ENCODE peak calls at places on chromosome X, in four cellular contexts. D is HepG2, I is K562, O is SK-N-SH. R is an unnamed sample.
A peak's percentile ranks its signal among the peaks of the same experiment; 100 is the strongest.

GRCh38 chrX:85107407-85107806 is 103.7 kb downstream of the APOOL start:
- DNase-seq in D (no peak), I (no peak), O (no peak), R (no peak)

GRCh38 chrX:108199691-108200090 is 108.1 kb downstream of the ATG4A start:
- DNase-seq in D (peak; percentile 2), I (peak; percentile 34), O (peak; percentile 23), R (peak; percentile 27)

GRCh38 chrX:444305-444704 is 57.6 kb upstream of the PPP2R3B start:
- DNase-seq in D (no peak), I (no peak), O (no peak), R (no peak)

GRCh38 chrX:926070-926469 is 286.4 kb downstream of the CRLF2 start:
- DNase-seq in D (no peak), I (no peak), O (no peak), R (no peak)

GRCh38 chrX:37060999-37061398 is 52.8 kb downstream of the FAM47C start:
- DNase-seq in D (peak; percentile 6), I (peak; percentile 38), O (peak; percentile 18), R (peak; percentile 26)

GRCh38 chrX:21989415-21989814 is 42.7 kb upstream of the PHEX start:
- DNase-seq in D (no peak), I (no peak), O (no peak), R (no peak)

GRCh38 chrX:25083661-25084060 is 67.9 kb upstream of the ARX start:
- DNase-seq in D (no peak), I (peak; percentile 0), O (no peak), R (no peak)

GRCh38 chrX:54920610-54921426 is at the start of gene TRO:
- DNase-seq in D (no peak), I (no peak), O (peak; percentile 49), R (no peak)

GRCh38 chrX:22486326-22486725 is 213.6 kb downstream of the CBLL2 start:
- DNase-seq in D (no peak), I (no peak), O (no peak), R (no peak)

GRCh38 chrX:48540480-48540879 is 966 bp downstream of the TBC1D25 start:
- DNase-seq in D (no peak), I (no peak), O (no peak), R (no peak)

GRCh38 chrX:17633546-17633945 is 103.7 kb upstream of the SCML1 start:
- DNase-seq in D (no peak), I (no peak), O (no peak), R (no peak)

GRCh38 chrX:24646745-24647182 is 383 bp downstream of the PCYT1B start:
- DNase-seq in D (no peak), I (no peak), O (peak; percentile 10), R (no peak)

GRCh38 chrX:2692221-2693122 is 1.4 kb downstream of the CD99 start:
- DNase-seq in D (no peak), I (peak; percentile 76), O (peak; percentile 17), R (no peak)

GRCh38 chrX:16807548-16807947 is 21.3 kb downstream of the TXLNG start:
- DNase-seq in D (no peak), I (no peak), O (peak; percentile 23), R (no peak)

GRCh38 chrX:81195712-81196111 is 6.0 kb downstream of the HMGN5 start:
- DNase-seq in D (peak; percentile 27), I (peak; percentile 63), O (peak; percentile 38), R (peak; percentile 33)

GRCh38 chrX:154047266-154047665 is 27.6 kb upstream of the IRAK1 start:
- DNase-seq in D (no peak), I (peak; percentile 33), O (no peak), R (no peak)

GRCh38 chrX:4547218-4547836 is 833.9 kb upstream of the PRKX start:
- DNase-seq in D (peak; percentile 8), I (peak; percentile 42), O (peak; percentile 20), R (peak; percentile 16)

GRCh38 chrX:132257116-132257515 is 37.9 kb upstream of the RAP2C start:
- DNase-seq in D (no peak), I (no peak), O (no peak), R (no peak)

GRCh38 chrX:56812515-56813105 is 83.6 kb downstream of the NBDY start:
- DNase-seq in D (no peak), I (no peak), O (no peak), R (no peak)

GRCh38 chrX:121562616-121563015 is 515.2 kb downstream of the GLUD2 start:
- DNase-seq in D (no peak), I (no peak), O (no peak), R (no peak)

GRCh38 chrX:49972313-49972712 is 49.9 kb downstream of the CLCN5 start:
- DNase-seq in D (no peak), I (no peak), O (no peak), R (no peak)

GRCh38 chrX:13733506-13733905 is 914 bp downstream of the TRAPPC2 start:
- DNase-seq in D (no peak), I (no peak), O (no peak), R (no peak)

GRCh38 chrX:1029494-1029893 is 183.0 kb downstream of the CRLF2 start:
- DNase-seq in D (no peak), I (no peak), O (no peak), R (no peak)

GRCh38 chrX:41457618-41458192 is 10.6 kb downstream of the NYX start:
- DNase-seq in D (no peak), I (peak; percentile 12), O (no peak), R (no peak)

GRCh38 chrX:50680990-50681389 is 133.0 kb downstream of the SHROOM4 start:
- DNase-seq in D (no peak), I (no peak), O (peak; percentile 6), R (no peak)

GRCh38 chrX:74448669-74449068 is 27.4 kb downstream of the SLC16A2 start:
- DNase-seq in D (no peak), I (no peak), O (no peak), R (no peak)

GRCh38 chrX:7996414-7996813 is 69.2 kb upstream of the PNPLA4 start:
- DNase-seq in D (peak; percentile 28), I (peak; percentile 43), O (peak; percentile 30), R (no peak)

GRCh38 chrX:1224954-1225353 is 12.5 kb upstream of the CRLF2 start:
- DNase-seq in D (no peak), I (no peak), O (no peak), R (no peak)

GRCh38 chrX:40168183-40169015 is 70.6 kb upstream of the BCOR start:
- DNase-seq in D (no peak), I (no peak), O (no peak), R (no peak)

GRCh38 chrX:110755061-110755460 is 40.6 kb downstream of the CHRDL1 start:
- DNase-seq in D (no peak), I (no peak), O (no peak), R (no peak)

DNA sequence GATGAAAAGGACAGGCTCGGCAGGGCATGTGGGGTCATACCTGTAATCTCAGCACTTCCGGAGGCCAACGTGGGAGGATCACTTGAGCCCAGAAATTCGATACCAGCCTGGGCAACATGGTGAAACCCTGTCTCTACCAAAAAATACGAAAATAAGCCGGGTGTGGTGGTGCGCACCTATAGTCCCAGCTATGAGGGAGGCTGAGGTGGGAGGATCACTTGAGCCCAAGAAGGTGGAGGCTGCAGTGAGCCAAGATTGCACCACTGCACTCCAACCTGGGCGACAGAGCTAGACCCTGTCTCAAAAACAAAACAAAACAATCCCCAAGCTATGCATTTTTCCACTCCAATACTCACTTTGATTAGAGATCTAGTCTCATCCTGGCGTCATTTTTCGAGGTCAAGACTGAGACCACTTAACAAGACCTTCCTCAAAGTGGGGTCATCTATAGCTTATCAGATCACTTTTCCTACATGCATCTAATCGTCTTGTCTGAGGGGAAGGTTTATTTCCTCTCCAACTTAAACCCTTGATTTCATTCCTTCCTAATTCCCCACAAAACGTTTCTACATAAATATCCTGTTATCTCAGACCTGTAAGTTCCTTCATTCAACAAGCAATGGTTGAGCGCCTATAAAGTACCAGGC is 1.3 kb downstream of the NKAP start:
- DNase-seq in D (no peak), I (no peak), O (no peak), R (no peak)
- TF ChIP-seq ELF1 in D (no peak), I (no peak), O (no peak), R (no peak)

GRCh38 chrX:65591206-65591605 is 56.6 kb upstream of the LAS1L start:
- DNase-seq in D (no peak), I (no peak), O (no peak), R (no peak)

GRCh38 chrX:65586491-65586890 is 51.9 kb upstream of the LAS1L start:
- DNase-seq in D (no peak), I (no peak), O (no peak), R (no peak)

GRCh38 chrX:65589304-65589703 is 54.7 kb upstream of the LAS1L start:
- DNase-seq in D (no peak), I (no peak), O (no peak), R (no peak)

GRCh38 chrX:65588795-65589194 is 54.2 kb upstream of the LAS1L start:
- DNase-seq in D (no peak), I (no peak), O (no peak), R (no peak)

DNA sequence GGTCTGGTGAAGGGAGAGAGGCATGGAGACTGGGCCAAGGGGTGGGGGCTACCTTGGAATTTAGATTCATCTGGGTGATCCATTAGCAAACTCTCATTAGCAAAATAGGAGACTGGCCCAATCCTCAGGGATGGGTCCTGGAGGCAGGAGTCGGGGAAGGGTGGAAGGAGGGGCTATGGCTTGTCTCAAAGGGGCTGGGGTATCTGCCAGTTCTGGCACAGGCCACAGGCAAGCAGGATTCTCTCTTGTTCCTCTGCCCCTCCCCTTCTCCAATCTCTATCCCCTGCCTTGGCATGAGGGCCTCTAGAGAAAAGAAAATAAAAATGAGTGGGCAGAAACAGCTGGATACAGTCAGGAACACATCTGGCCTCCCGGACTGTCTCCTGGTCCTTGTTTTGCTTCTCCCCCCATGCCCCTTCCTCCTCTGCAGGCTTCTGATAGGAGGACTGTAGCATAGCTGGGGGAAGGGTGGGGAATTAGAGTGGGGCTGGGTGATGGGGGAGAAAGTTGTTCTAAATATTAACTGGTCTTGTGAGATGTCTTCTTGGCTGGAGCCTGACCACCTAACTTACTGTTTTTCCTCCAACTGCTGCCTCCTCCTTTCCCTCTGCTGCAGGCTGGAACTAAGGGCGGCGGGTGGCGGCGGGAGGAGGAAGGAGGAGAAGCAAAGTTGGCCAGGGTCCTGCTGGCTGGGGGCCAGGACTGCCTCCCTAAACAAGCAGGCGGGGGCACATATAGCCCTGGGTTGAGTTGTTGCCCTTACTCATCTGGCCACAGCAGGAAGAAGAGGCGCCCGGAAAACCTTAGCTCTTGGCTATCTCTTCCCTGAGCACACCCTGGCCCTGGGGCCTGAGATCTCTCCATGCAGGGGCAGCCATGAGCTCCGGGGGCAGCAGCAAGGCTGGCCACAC is 53.3 kb upstream of the LAS1L start:
- DNase-seq in D (no peak), I (peak; percentile 81), O (no peak), R (no peak)
- TF ChIP-seq ELF1 in D (no peak), I (no peak), O (no peak), R (no peak)

DNA sequence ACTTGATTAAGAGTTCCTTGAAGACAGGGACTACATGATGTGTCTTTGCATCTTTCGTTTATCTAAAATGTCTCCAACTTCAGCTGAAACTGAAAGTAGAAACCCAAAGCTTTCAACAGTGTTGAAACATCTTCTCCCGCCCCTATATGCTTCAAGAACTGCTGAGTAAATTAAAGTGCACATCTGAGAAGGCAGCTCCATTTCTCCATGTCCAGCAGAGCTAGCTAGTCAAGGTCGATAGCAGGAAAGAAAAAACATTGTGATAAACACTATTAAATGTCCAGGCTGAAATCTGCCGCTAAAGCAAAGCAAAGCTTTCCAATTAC is 185.6 kb upstream of the TBL1X start:
- DNase-seq in D (no peak), I (no peak), O (no peak), R (no peak)
- TF ChIP-seq ELF1 in D (no peak), I (no peak), O (no peak), R (no peak)

DNA sequence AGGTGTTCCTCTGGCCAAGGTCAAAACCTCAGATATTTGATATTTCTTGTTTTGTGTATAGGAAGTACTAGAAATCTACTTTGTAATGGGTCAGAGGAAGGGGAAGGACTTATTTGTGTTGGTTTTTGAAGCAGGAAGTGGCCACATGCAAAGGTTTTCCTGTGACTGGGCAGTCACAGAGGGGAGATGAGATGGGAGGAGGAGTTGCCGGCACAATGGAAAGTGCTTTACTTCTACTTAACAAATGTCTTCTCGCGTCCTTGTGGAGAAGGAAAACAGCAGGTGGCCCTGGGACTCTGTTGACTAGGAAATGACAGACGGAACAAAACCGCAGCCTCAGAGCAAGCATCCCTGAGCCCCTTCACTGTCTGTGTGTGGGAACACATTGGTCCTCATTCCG is 46.6 kb downstream of the SHROOM2 start:
- DNase-seq in D (no peak), I (no peak), O (no peak), R (no peak)
- TF ChIP-seq ELF1 in D (no peak), I (no peak), O (no peak), R (no peak)

R was measured in HCT116.